ENCODE peak calls at places on chromosomes 11 and 22, in four cellular contexts. V is K562, O is HepG2, D is GM12878. X is an unnamed sample.

GRCh38 chr11:46075168-46075567 is 46.1 kb downstream of the PHF21A start:
- DNase-seq in V (peak; percentile 89), D (no peak), O (no peak), X (no peak)

GRCh38 chr11:69465236-69466000 is 16.0 kb upstream of the LINC01488 start:
- DNase-seq in D (no peak), O (no peak), V (no peak), X (no peak)

GRCh38 chr11:106608677-106609076 is 409.6 kb downstream of the GUCY1A2 start:
- DNase-seq in V (no peak), D (no peak), O (no peak), X (no peak)

GRCh38 chr11:128551641-128552335 is 35.6 kb downstream of the ETS1 start:
- DNase-seq in O (no peak), V (no peak), D (peak; percentile 99), X (no peak)

GRCh38 chr22:39712081-39712480 is 141.5 kb downstream of the CACNA1I start:
- DNase-seq in D (no peak), V (no peak), O (no peak), X (no peak)

GRCh38 chr11:130314184-130314748 is 451 bp downstream of the ZBTB44 start:
- DNase-seq in D (no peak), O (peak; percentile 20), V (peak; percentile 79), X (no peak)

GRCh38 chr11:117829369-117829725 is 4.8 kb upstream of the FXYD2 start:
- DNase-seq in V (no peak), O (no peak), D (no peak), X (no peak)

GRCh38 chr22:26883393-26883792 is 226.0 kb downstream of the MIAT start:
- DNase-seq in D (no peak), V (no peak), O (no peak), X (no peak)

GRCh38 chr22:37237371-37238268 is 6.4 kb downstream of the RAC2 start:
- DNase-seq in V (no peak), O (no peak), D (no peak), X (no peak)

GRCh38 chr22:44782286-44782830 is 30.0 kb downstream of the ARHGAP8 start:
- DNase-seq in D (no peak), V (no peak), O (no peak), X (no peak)

GRCh38 chr11:59511675-59512074 is 336 bp downstream of the OR4D9 start:
- DNase-seq in D (no peak), V (no peak), O (no peak), X (no peak)

DNA sequence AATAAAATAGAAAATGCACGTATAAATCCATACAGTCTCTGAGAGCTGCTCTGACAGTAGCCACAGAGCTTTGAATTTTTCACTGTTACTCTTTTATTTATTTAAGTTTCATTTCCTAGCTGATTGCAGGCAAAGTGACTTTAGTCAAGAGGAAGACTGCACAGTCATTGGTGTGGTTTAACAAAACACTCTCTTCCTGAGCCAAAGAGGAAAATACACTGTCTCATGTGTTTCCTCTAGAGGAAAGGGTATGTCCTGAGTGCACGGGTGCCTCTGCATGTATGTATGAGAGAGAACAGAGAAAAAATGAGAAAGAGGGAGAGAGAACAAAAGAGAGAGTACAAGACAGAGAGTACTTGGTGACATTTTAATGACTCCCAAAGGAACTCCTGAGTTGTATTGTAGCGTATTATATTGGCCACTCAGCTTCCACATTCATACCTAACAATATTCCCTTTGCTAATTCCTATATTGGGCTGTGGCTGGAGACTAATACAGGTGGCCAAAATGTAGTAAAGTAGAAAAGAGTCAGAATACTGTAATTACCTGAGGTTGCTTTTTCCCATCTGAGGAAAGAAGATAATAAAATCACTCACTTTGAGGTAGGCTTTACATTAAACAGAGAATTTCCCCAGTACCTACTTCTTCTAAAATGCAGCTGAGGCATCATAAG is at the start of gene OR4D9:
- DNase-seq in O (no peak), D (no peak), V (peak; percentile 27), X (no peak)
- TF ChIP-seq MAX in O (no peak), D (no peak), V (no peak), X (no peak)

DNA sequence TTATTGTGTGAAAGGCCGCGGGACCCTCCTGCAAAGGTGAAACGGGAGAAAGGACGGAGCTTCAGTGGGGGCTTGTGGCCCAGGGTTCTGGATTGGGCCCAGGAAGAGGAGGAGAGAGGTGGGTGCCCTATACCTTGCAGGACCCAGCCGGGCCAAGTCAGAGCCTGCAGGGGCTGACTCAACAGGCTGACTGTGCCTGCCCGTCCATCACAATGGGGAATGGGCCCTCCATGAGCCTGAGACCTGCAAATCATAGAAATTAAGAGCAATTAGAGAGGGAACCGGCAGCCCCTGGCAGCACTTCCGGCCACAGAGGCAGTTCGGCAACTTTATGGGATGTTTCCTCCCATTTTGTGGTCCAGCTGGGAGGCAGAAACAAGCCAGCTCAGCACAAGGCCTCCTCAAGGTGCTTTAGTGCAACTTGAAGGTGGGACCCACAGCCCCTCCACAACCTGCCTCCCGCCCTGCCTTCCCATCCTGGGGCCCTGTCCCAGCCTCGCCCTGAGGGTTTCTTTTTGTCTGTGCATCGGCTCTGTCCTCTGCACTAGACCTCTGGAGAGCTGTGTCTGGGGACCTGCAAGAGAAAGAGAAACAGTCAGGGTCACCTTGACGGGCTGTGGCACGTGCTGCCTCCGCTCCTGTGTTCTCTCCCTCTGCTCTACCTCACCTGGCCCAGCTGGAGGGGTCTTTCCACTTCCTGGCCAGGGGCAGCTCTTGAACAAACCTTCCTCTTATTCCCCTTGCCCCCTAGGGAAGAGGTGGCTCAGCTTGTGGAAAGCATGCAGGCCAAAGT is 19.1 kb upstream of the NECTIN1 start:
- DNase-seq in D (no peak), V (no peak), O (no peak), X (no peak)
- TF ChIP-seq CHD4 in D (no peak), V (no peak), O (no peak), X (no peak)

GRCh38 chr11:19589567-19590260 is 122.9 kb upstream of the NAV2 start:
- DNase-seq in V (no peak), O (no peak), D (no peak), X (no peak)

GRCh38 chr11:19594326-19594725 is 118.3 kb upstream of the NAV2 start:
- DNase-seq in V (no peak), O (no peak), D (no peak), X (no peak)

GRCh38 chr11:19595840-19596751 is 116.5 kb upstream of the NAV2 start:
- DNase-seq in V (no peak), O (no peak), D (no peak), X (peak; percentile 11)

GRCh38 chr11:19595499-19595839 is 117.2 kb upstream of the NAV2 start:
- DNase-seq in V (no peak), D (no peak), O (no peak), X (no peak)

DNA sequence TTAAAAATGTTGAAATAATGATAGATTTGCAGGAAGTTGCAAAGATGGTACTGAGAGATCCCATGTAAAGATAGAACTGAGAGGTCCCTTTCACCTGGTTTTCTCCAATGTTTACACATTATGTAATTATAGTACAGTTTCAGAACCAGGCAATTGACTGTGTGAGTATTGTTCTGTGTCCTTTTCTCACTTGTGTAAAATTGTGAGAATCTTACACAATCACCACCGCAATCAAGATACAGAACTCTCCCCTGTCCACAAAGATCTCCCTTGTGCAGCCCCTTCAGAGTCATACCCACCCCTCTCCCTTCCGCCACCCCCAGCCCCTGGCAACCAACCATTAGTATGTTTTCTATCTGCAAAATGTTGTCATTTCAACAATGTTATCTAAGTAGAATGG is 119.8 kb upstream of the NAV2 start:
- DNase-seq in V (no peak), D (no peak), O (peak; percentile 3), X (no peak)
- TF ChIP-seq MAX in V (no peak), D (no peak), O (no peak), X (no peak)

DNA sequence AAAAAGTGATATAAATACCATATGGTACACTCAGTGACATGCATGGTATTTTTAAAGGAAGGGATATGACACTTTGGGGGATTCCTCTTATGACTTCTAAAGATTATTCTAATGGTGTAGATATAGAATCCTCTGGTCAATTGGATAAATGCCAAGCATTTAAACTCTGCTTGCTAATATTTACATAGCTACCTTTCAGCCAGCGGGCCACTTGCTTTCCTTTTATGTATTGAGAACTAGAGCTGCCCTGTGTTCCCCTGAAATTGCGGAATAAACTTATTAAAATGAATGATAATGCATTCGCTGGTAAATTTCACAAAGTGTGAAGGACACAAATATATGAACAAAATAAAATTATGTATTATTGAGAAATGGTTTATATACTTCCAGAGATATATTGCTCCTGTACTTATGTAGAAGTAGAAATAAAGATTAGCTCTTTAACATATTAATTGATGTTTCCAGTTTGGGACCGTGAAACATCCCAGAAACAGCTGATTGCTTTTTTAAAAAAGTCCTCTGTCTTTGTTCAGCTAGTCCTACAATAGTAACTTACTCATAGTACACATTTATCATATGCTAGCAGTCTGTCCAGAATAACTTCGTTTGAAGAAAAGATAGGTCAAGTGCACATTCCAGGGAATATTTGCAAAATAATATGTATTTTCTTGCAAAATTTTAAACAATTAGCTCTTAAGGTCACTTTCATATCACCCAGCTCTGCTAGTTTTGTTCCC is 40.1 kb upstream of the CARD18 start:
- DNase-seq in D (no peak), O (peak; percentile 87), V (no peak), X (no peak)
- TF ChIP-seq CHD4 in D (no peak), O (peak; percentile 61), V (no peak), X (no peak)

GRCh38 chr11:34331329-34331728 is 26.5 kb downstream of the ABTB2 start:
- DNase-seq in O (no peak), D (no peak), V (no peak), X (peak; percentile 64)

GRCh38 chr11:34329876-34330275 is 27.9 kb downstream of the ABTB2 start:
- DNase-seq in V (no peak), O (no peak), D (no peak), X (no peak)

GRCh38 chr11:34328632-34328910 is 29.2 kb downstream of the ABTB2 start:
- DNase-seq in O (no peak), D (no peak), V (no peak), X (no peak)

GRCh38 chr11:34330653-34331052 is 27.2 kb downstream of the ABTB2 start:
- DNase-seq in D (no peak), O (no peak), V (no peak), X (no peak)

GRCh38 chr11:34327804-34328631 is 29.8 kb downstream of the ABTB2 start:
- DNase-seq in V (no peak), O (no peak), D (no peak), X (no peak)
- TF ChIP-seq MAX in V (no peak), O (no peak), D (no peak), X (no peak)

DNA sequence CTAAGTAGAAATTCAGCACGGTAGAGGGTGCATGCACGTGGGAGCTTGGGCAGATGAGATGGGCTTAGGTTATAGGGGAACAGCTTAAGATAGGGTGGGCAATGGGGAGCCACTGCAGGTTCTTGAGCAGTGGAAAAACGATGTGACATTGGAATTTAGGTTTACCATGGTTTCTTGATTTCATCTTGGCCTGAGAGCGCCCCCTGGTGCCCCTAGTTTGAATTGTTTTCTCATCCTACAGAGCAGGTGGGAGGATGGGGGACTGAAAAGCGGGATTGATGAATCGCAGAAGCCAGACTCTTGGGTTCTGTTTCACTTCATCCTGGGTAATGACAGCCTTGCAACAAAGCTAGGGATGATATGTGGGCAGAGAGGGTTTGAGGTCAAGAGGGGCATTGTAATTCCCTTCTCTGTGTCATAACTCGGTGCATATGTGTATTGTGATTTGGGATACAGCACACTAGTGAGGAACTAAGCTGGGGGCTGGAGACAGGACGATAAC is 6.7 kb upstream of the MCAM start:
- DNase-seq in D (peak; percentile 37), O (peak; percentile 46), V (peak; percentile 86), X (no peak)
- TF ChIP-seq CHD4 in D (no peak), O (peak; percentile 5), V (peak; percentile 86), X (no peak)